ENCODE peak calls at places on chromosomes 11 and 22, in six cellular contexts. One of them, this sample, is unnamed.

GRCh38 chr11:30477061-30477460 is 109.1 kb downstream of the MPPED2 start:
- DNase-seq in activated naive CD4-positive, alpha-beta T cell: no peak
- DNase-seq in T-helper 2 cell treated with Interferon-gamma antibody and Interleukin-4, amounts not matched to agents 5 μg/mL and 100 μg/mL, for 36 hours: no peak
- DNase-seq in Right ventricle myocardium superior: no peak
- DNase-seq in suprapubic skin: no peak
- DNase-seq in NCI-H460: no peak
- DNase-seq in this sample: no peak

GRCh38 chr11:113725883-113726405 is 19.8 kb upstream of the TMPRSS5 start:
- DNase-seq in T-helper 2 cell treated with Interferon-gamma antibody and Interleukin-4, amounts not matched to agents 5 μg/mL and 100 μg/mL, for 36 hours: no peak
- DNase-seq in activated naive CD4-positive, alpha-beta T cell: no peak
- DNase-seq in NCI-H460: no peak
- DNase-seq in suprapubic skin: no peak
- DNase-seq in Right ventricle myocardium superior: no peak
- DNase-seq in this sample: no peak

GRCh38 chr11:60831501-60832079 is 10.3 kb upstream of the CCDC86 start:
- DNase-seq in suprapubic skin: no peak
- DNase-seq in activated naive CD4-positive, alpha-beta T cell: no peak
- DNase-seq in NCI-H460: no peak
- DNase-seq in Right ventricle myocardium superior: no peak
- DNase-seq in T-helper 2 cell treated with Interferon-gamma antibody and Interleukin-4, amounts not matched to agents 5 μg/mL and 100 μg/mL, for 36 hours: no peak
- DNase-seq in this sample: no peak

GRCh38 chr22:17980013-17980510 is 44.3 kb downstream of the MICAL3 start:
- DNase-seq in Right ventricle myocardium superior: no peak
- DNase-seq in T-helper 2 cell treated with Interferon-gamma antibody and Interleukin-4, amounts not matched to agents 5 μg/mL and 100 μg/mL, for 36 hours: no peak
- DNase-seq in NCI-H460: no peak
- DNase-seq in activated naive CD4-positive, alpha-beta T cell: no peak
- DNase-seq in suprapubic skin: no peak
- DNase-seq in this sample: no peak

GRCh38 chr11:10588904-10589303 is 20.4 kb upstream of the LYVE1 start:
- DNase-seq in Right ventricle myocardium superior: no peak
- DNase-seq in activated naive CD4-positive, alpha-beta T cell: no peak
- DNase-seq in NCI-H460: no peak
- DNase-seq in suprapubic skin: no peak
- DNase-seq in T-helper 2 cell treated with Interferon-gamma antibody and Interleukin-4, amounts not matched to agents 5 μg/mL and 100 μg/mL, for 36 hours: no peak
- DNase-seq in this sample: no peak

GRCh38 chr22:27677895-27678458 is 123.6 kb downstream of the MN1 start:
- DNase-seq in activated naive CD4-positive, alpha-beta T cell: no peak
- DNase-seq in Right ventricle myocardium superior: no peak
- DNase-seq in suprapubic skin: no peak
- DNase-seq in NCI-H460: no peak
- DNase-seq in T-helper 2 cell treated with Interferon-gamma antibody and Interleukin-4, amounts not matched to agents 5 μg/mL and 100 μg/mL, for 36 hours: no peak
- DNase-seq in this sample: no peak

GRCh38 chr11:11148104-11148509 is 204.9 kb downstream of the CSNK2A3 start:
- DNase-seq in NCI-H460: no peak
- DNase-seq in suprapubic skin: no peak
- DNase-seq in activated naive CD4-positive, alpha-beta T cell: peak; percentile 16
- DNase-seq in T-helper 2 cell treated with Interferon-gamma antibody and Interleukin-4, amounts not matched to agents 5 μg/mL and 100 μg/mL, for 36 hours: no peak
- DNase-seq in Right ventricle myocardium superior: peak; percentile 88
- DNase-seq in this sample: peak; percentile 83

GRCh38 chr11:78878631-78879030 is 304.0 kb upstream of the NARS2 start:
- DNase-seq in Right ventricle myocardium superior: no peak
- DNase-seq in activated naive CD4-positive, alpha-beta T cell: no peak
- DNase-seq in suprapubic skin: no peak
- DNase-seq in T-helper 2 cell treated with Interferon-gamma antibody and Interleukin-4, amounts not matched to agents 5 μg/mL and 100 μg/mL, for 36 hours: no peak
- DNase-seq in NCI-H460: no peak
- DNase-seq in this sample: no peak

GRCh38 chr11:2150206-2150847 is 10.7 kb downstream of the INS start:
- DNase-seq in activated naive CD4-positive, alpha-beta T cell: no peak
- DNase-seq in NCI-H460: peak; percentile 26
- DNase-seq in Right ventricle myocardium superior: no peak
- DNase-seq in suprapubic skin: no peak
- DNase-seq in T-helper 2 cell treated with Interferon-gamma antibody and Interleukin-4, amounts not matched to agents 5 μg/mL and 100 μg/mL, for 36 hours: no peak
- DNase-seq in this sample: no peak

GRCh38 chr11:70762810-70763209 is 364.5 kb downstream of the CTTN start:
- DNase-seq in NCI-H460: no peak
- DNase-seq in activated naive CD4-positive, alpha-beta T cell: no peak
- DNase-seq in suprapubic skin: no peak
- DNase-seq in Right ventricle myocardium superior: peak; percentile 13
- DNase-seq in T-helper 2 cell treated with Interferon-gamma antibody and Interleukin-4, amounts not matched to agents 5 μg/mL and 100 μg/mL, for 36 hours: no peak
- DNase-seq in this sample: no peak

GRCh38 chr22:47173535-47174021 is 411.1 kb downstream of the TBC1D22A start:
- DNase-seq in activated naive CD4-positive, alpha-beta T cell: no peak
- DNase-seq in NCI-H460: no peak
- DNase-seq in Right ventricle myocardium superior: peak; percentile 31
- DNase-seq in T-helper 2 cell treated with Interferon-gamma antibody and Interleukin-4, amounts not matched to agents 5 μg/mL and 100 μg/mL, for 36 hours: no peak
- DNase-seq in suprapubic skin: peak; percentile 45
- DNase-seq in this sample: peak; percentile 59

GRCh38 chr22:31247726-31248125 is 35.6 kb downstream of the LIMK2 start:
- DNase-seq in activated naive CD4-positive, alpha-beta T cell: no peak
- DNase-seq in suprapubic skin: no peak
- DNase-seq in T-helper 2 cell treated with Interferon-gamma antibody and Interleukin-4, amounts not matched to agents 5 μg/mL and 100 μg/mL, for 36 hours: no peak
- DNase-seq in Right ventricle myocardium superior: no peak
- DNase-seq in NCI-H460: no peak
- DNase-seq in this sample: no peak

GRCh38 chr22:25406510-25407210 is 157.8 kb upstream of the GRK3 start:
- DNase-seq in T-helper 2 cell treated with Interferon-gamma antibody and Interleukin-4, amounts not matched to agents 5 μg/mL and 100 μg/mL, for 36 hours: no peak
- DNase-seq in Right ventricle myocardium superior: peak; percentile 70
- DNase-seq in NCI-H460: no peak
- DNase-seq in activated naive CD4-positive, alpha-beta T cell: no peak
- DNase-seq in suprapubic skin: no peak
- DNase-seq in this sample: peak; percentile 66

GRCh38 chr22:36334838-36335603 is 52.7 kb downstream of the MYH9 start:
- DNase-seq in T-helper 2 cell treated with Interferon-gamma antibody and Interleukin-4, amounts not matched to agents 5 μg/mL and 100 μg/mL, for 36 hours: no peak
- DNase-seq in activated naive CD4-positive, alpha-beta T cell: no peak
- DNase-seq in suprapubic skin: no peak
- DNase-seq in Right ventricle myocardium superior: no peak
- DNase-seq in NCI-H460: no peak
- DNase-seq in this sample: no peak

GRCh38 chr11:65695459-65696241 is 16.4 kb upstream of the KAT5 start:
- DNase-seq in NCI-H460: no peak
- DNase-seq in T-helper 2 cell treated with Interferon-gamma antibody and Interleukin-4, amounts not matched to agents 5 μg/mL and 100 μg/mL, for 36 hours: no peak
- DNase-seq in Right ventricle myocardium superior: peak; percentile 58
- DNase-seq in activated naive CD4-positive, alpha-beta T cell: no peak
- DNase-seq in suprapubic skin: no peak
- DNase-seq in this sample: no peak

GRCh38 chr22:48410536-48410935 is 1417.1 kb downstream of the BRD1 start:
- DNase-seq in suprapubic skin: peak; percentile 45
- DNase-seq in Right ventricle myocardium superior: no peak
- DNase-seq in NCI-H460: no peak
- DNase-seq in T-helper 2 cell treated with Interferon-gamma antibody and Interleukin-4, amounts not matched to agents 5 μg/mL and 100 μg/mL, for 36 hours: no peak
- DNase-seq in activated naive CD4-positive, alpha-beta T cell: no peak
- DNase-seq in this sample: no peak

GRCh38 chr11:57798905-57799559 is 37.4 kb downstream of the CTNND1 start:
- DNase-seq in Right ventricle myocardium superior: peak; percentile 48
- DNase-seq in suprapubic skin: peak; percentile 83
- DNase-seq in NCI-H460: no peak
- DNase-seq in T-helper 2 cell treated with Interferon-gamma antibody and Interleukin-4, amounts not matched to agents 5 μg/mL and 100 μg/mL, for 36 hours: no peak
- DNase-seq in activated naive CD4-positive, alpha-beta T cell: no peak
- DNase-seq in this sample: no peak

GRCh38 chr11:77672276-77672675 is 34.7 kb upstream of the CLNS1A start:
- DNase-seq in Right ventricle myocardium superior: no peak
- DNase-seq in NCI-H460: no peak
- DNase-seq in T-helper 2 cell treated with Interferon-gamma antibody and Interleukin-4, amounts not matched to agents 5 μg/mL and 100 μg/mL, for 36 hours: no peak
- DNase-seq in activated naive CD4-positive, alpha-beta T cell: no peak
- DNase-seq in suprapubic skin: no peak
- DNase-seq in this sample: no peak

GRCh38 chr11:126398721-126399120 is 43.2 kb downstream of the ST3GAL4 start:
- DNase-seq in Right ventricle myocardium superior: no peak
- DNase-seq in T-helper 2 cell treated with Interferon-gamma antibody and Interleukin-4, amounts not matched to agents 5 μg/mL and 100 μg/mL, for 36 hours: no peak
- DNase-seq in suprapubic skin: no peak
- DNase-seq in NCI-H460: no peak
- DNase-seq in activated naive CD4-positive, alpha-beta T cell: no peak
- DNase-seq in this sample: peak; percentile 43

GRCh38 chr11:271316-271715 is 6.9 kb upstream of the NLRP6 start:
- DNase-seq in NCI-H460: no peak
- DNase-seq in activated naive CD4-positive, alpha-beta T cell: no peak
- DNase-seq in Right ventricle myocardium superior: no peak
- DNase-seq in suprapubic skin: peak; percentile 52
- DNase-seq in T-helper 2 cell treated with Interferon-gamma antibody and Interleukin-4, amounts not matched to agents 5 μg/mL and 100 μg/mL, for 36 hours: no peak
- DNase-seq in this sample: no peak

GRCh38 chr11:73395297-73396208 is 19.4 kb downstream of the RELT start:
- DNase-seq in Right ventricle myocardium superior: no peak
- DNase-seq in suprapubic skin: no peak
- DNase-seq in T-helper 2 cell treated with Interferon-gamma antibody and Interleukin-4, amounts not matched to agents 5 μg/mL and 100 μg/mL, for 36 hours: no peak
- DNase-seq in activated naive CD4-positive, alpha-beta T cell: no peak
- DNase-seq in NCI-H460: no peak
- DNase-seq in this sample: no peak

GRCh38 chr11:99015634-99016454 is 4.9 kb upstream of the CNTN5 start:
- DNase-seq in T-helper 2 cell treated with Interferon-gamma antibody and Interleukin-4, amounts not matched to agents 5 μg/mL and 100 μg/mL, for 36 hours: no peak
- DNase-seq in suprapubic skin: no peak
- DNase-seq in activated naive CD4-positive, alpha-beta T cell: no peak
- DNase-seq in Right ventricle myocardium superior: no peak
- DNase-seq in NCI-H460: peak; percentile 42
- DNase-seq in this sample: no peak

GRCh38 chr11:104700609-104701008 is 197.7 kb downstream of the CASP12 start:
- DNase-seq in activated naive CD4-positive, alpha-beta T cell: no peak
- DNase-seq in suprapubic skin: no peak
- DNase-seq in NCI-H460: no peak
- DNase-seq in Right ventricle myocardium superior: no peak
- DNase-seq in T-helper 2 cell treated with Interferon-gamma antibody and Interleukin-4, amounts not matched to agents 5 μg/mL and 100 μg/mL, for 36 hours: no peak
- DNase-seq in this sample: no peak

GRCh38 chr11:35040221-35040942 is 98.6 kb upstream of the CD44 start:
- DNase-seq in NCI-H460: no peak
- DNase-seq in suprapubic skin: no peak
- DNase-seq in activated naive CD4-positive, alpha-beta T cell: peak; percentile 40
- DNase-seq in Right ventricle myocardium superior: no peak
- DNase-seq in T-helper 2 cell treated with Interferon-gamma antibody and Interleukin-4, amounts not matched to agents 5 μg/mL and 100 μg/mL, for 36 hours: peak; percentile 80
- DNase-seq in this sample: no peak

GRCh38 chr11:27041141-27041869 is 690 bp downstream of the BBOX1 start:
- DNase-seq in suprapubic skin: no peak
- DNase-seq in activated naive CD4-positive, alpha-beta T cell: no peak
- DNase-seq in NCI-H460: no peak
- DNase-seq in Right ventricle myocardium superior: no peak
- DNase-seq in T-helper 2 cell treated with Interferon-gamma antibody and Interleukin-4, amounts not matched to agents 5 μg/mL and 100 μg/mL, for 36 hours: no peak
- DNase-seq in this sample: no peak

GRCh38 chr11:107696140-107696539 is 15.7 kb downstream of the SLN start:
- DNase-seq in activated naive CD4-positive, alpha-beta T cell: no peak
- DNase-seq in NCI-H460: peak; percentile 19
- DNase-seq in T-helper 2 cell treated with Interferon-gamma antibody and Interleukin-4, amounts not matched to agents 5 μg/mL and 100 μg/mL, for 36 hours: no peak
- DNase-seq in Right ventricle myocardium superior: no peak
- DNase-seq in suprapubic skin: no peak
- DNase-seq in this sample: no peak

GRCh38 chr11:125315088-125315740 is 150.7 kb downstream of the PKNOX2 start:
- DNase-seq in T-helper 2 cell treated with Interferon-gamma antibody and Interleukin-4, amounts not matched to agents 5 μg/mL and 100 μg/mL, for 36 hours: no peak
- DNase-seq in Right ventricle myocardium superior: peak; percentile 74
- DNase-seq in suprapubic skin: no peak
- DNase-seq in activated naive CD4-positive, alpha-beta T cell: no peak
- DNase-seq in NCI-H460: no peak
- DNase-seq in this sample: peak; percentile 76

GRCh38 chr11:6204708-6205107 is 649 bp upstream of the C11orf42 start:
- DNase-seq in suprapubic skin: no peak
- DNase-seq in activated naive CD4-positive, alpha-beta T cell: no peak
- DNase-seq in T-helper 2 cell treated with Interferon-gamma antibody and Interleukin-4, amounts not matched to agents 5 μg/mL and 100 μg/mL, for 36 hours: no peak
- DNase-seq in NCI-H460: no peak
- DNase-seq in Right ventricle myocardium superior: no peak
- DNase-seq in this sample: no peak

GRCh38 chr11:61168292-61168691 is 7.1 kb upstream of the VPS37C start:
- DNase-seq in suprapubic skin: no peak
- DNase-seq in activated naive CD4-positive, alpha-beta T cell: no peak
- DNase-seq in T-helper 2 cell treated with Interferon-gamma antibody and Interleukin-4, amounts not matched to agents 5 μg/mL and 100 μg/mL, for 36 hours: no peak
- DNase-seq in Right ventricle myocardium superior: no peak
- DNase-seq in NCI-H460: no peak
- DNase-seq in this sample: no peak

GRCh38 chr22:36323182-36323854 is 64.4 kb downstream of the MYH9 start:
- DNase-seq in NCI-H460: no peak
- DNase-seq in suprapubic skin: no peak
- DNase-seq in Right ventricle myocardium superior: peak; percentile 82
- DNase-seq in activated naive CD4-positive, alpha-beta T cell: no peak
- DNase-seq in T-helper 2 cell treated with Interferon-gamma antibody and Interleukin-4, amounts not matched to agents 5 μg/mL and 100 μg/mL, for 36 hours: no peak
- DNase-seq in this sample: peak; percentile 88

GRCh38 chr22:35482311-35482710 is 58.3 kb upstream of the RASD2 start:
- DNase-seq in NCI-H460: no peak
- DNase-seq in activated naive CD4-positive, alpha-beta T cell: no peak
- DNase-seq in Right ventricle myocardium superior: no peak
- DNase-seq in T-helper 2 cell treated with Interferon-gamma antibody and Interleukin-4, amounts not matched to agents 5 μg/mL and 100 μg/mL, for 36 hours: no peak
- DNase-seq in suprapubic skin: no peak
- DNase-seq in this sample: no peak

GRCh38 chr11:86524603-86525352 is 147.6 kb downstream of the ME3 start:
- DNase-seq in Right ventricle myocardium superior: no peak
- DNase-seq in T-helper 2 cell treated with Interferon-gamma antibody and Interleukin-4, amounts not matched to agents 5 μg/mL and 100 μg/mL, for 36 hours: no peak
- DNase-seq in suprapubic skin: no peak
- DNase-seq in NCI-H460: peak; percentile 45
- DNase-seq in activated naive CD4-positive, alpha-beta T cell: no peak
- DNase-seq in this sample: no peak

GRCh38 chr11:109946322-109946846 is 146.8 kb upstream of the ZC3H12C start:
- DNase-seq in Right ventricle myocardium superior: peak; percentile 88
- DNase-seq in NCI-H460: peak; percentile 90
- DNase-seq in suprapubic skin: peak; percentile 92
- DNase-seq in T-helper 2 cell treated with Interferon-gamma antibody and Interleukin-4, amounts not matched to agents 5 μg/mL and 100 μg/mL, for 36 hours: peak; percentile 69
- DNase-seq in activated naive CD4-positive, alpha-beta T cell: peak; percentile 4
- DNase-seq in this sample: peak; percentile 85

GRCh38 chr11:33747969-33748368 is 11.7 kb upstream of the CD59 start:
- DNase-seq in Right ventricle myocardium superior: no peak
- DNase-seq in T-helper 2 cell treated with Interferon-gamma antibody and Interleukin-4, amounts not matched to agents 5 μg/mL and 100 μg/mL, for 36 hours: no peak
- DNase-seq in NCI-H460: no peak
- DNase-seq in suprapubic skin: no peak
- DNase-seq in activated naive CD4-positive, alpha-beta T cell: no peak
- DNase-seq in this sample: no peak

GRCh38 chr22:21623402-21623970 is 6.3 kb downstream of the YDJC start:
- DNase-seq in activated naive CD4-positive, alpha-beta T cell: no peak
- DNase-seq in suprapubic skin: no peak
- DNase-seq in NCI-H460: no peak
- DNase-seq in Right ventricle myocardium superior: no peak
- DNase-seq in T-helper 2 cell treated with Interferon-gamma antibody and Interleukin-4, amounts not matched to agents 5 μg/mL and 100 μg/mL, for 36 hours: no peak
- DNase-seq in this sample: no peak

GRCh38 chr22:42645938-42646568 is 3.1 kb downstream of the CYB5R3 start:
- DNase-seq in activated naive CD4-positive, alpha-beta T cell: no peak
- DNase-seq in NCI-H460: no peak
- DNase-seq in T-helper 2 cell treated with Interferon-gamma antibody and Interleukin-4, amounts not matched to agents 5 μg/mL and 100 μg/mL, for 36 hours: no peak
- DNase-seq in suprapubic skin: no peak
- DNase-seq in Right ventricle myocardium superior: no peak
- DNase-seq in this sample: no peak

GRCh38 chr11:121163658-121164308 is 62.7 kb downstream of the TECTA start:
- DNase-seq in NCI-H460: no peak
- DNase-seq in activated naive CD4-positive, alpha-beta T cell: no peak
- DNase-seq in Right ventricle myocardium superior: no peak
- DNase-seq in suprapubic skin: no peak
- DNase-seq in T-helper 2 cell treated with Interferon-gamma antibody and Interleukin-4, amounts not matched to agents 5 μg/mL and 100 μg/mL, for 36 hours: peak; percentile 14
- DNase-seq in this sample: no peak

GRCh38 chr11:32643526-32643925 is 59.9 kb downstream of the EIF3M start:
- DNase-seq in NCI-H460: no peak
- DNase-seq in activated naive CD4-positive, alpha-beta T cell: no peak
- DNase-seq in suprapubic skin: no peak
- DNase-seq in T-helper 2 cell treated with Interferon-gamma antibody and Interleukin-4, amounts not matched to agents 5 μg/mL and 100 μg/mL, for 36 hours: no peak
- DNase-seq in Right ventricle myocardium superior: no peak
- DNase-seq in this sample: no peak

GRCh38 chr22:36386351-36386899 is 1.3 kb downstream of the MYH9 start:
- DNase-seq in NCI-H460: no peak
- DNase-seq in T-helper 2 cell treated with Interferon-gamma antibody and Interleukin-4, amounts not matched to agents 5 μg/mL and 100 μg/mL, for 36 hours: peak; percentile 72
- DNase-seq in suprapubic skin: no peak
- DNase-seq in activated naive CD4-positive, alpha-beta T cell: no peak
- DNase-seq in Right ventricle myocardium superior: peak; percentile 61
- DNase-seq in this sample: peak; percentile 84